ENCODE peak calls at places on chromosomes 7 and 10, in six cellular contexts. W, A, K, P, E and X are unnamed samples. For H3K27me3, the result is how much of the 10 kb centered on the place peaks cover.

GRCh38 chr7:4129481-4130122 is 552.5 kb upstream of the FOXK1 start:
- DNase-seq in W (no peak), A (no peak), K (peak), P (no peak), E (no peak), X (no peak)

GRCh38 chr10:128994598-128995143 is 472.4 kb upstream of the MGMT start:
- DNase-seq in W (no peak), A (no peak), K (no peak), P (no peak), E (no peak), X (no peak)

GRCh38 chr7:5523052-5523711 is 99.5 kb upstream of the TNRC18 start:
- DNase-seq in W (no peak), A (no peak), K (no peak), P (no peak), E (no peak), X (no peak)

GRCh38 chr7:94436018-94436604 is 41.4 kb downstream of the COL1A2 start:
- DNase-seq in W (peak), A (peak), K (peak), P (peak), E (peak), X (peak)

GRCh38 chr10:77649333-77650331 is 12.0 kb upstream of the KCNMA1 start:
- DNase-seq in W (no peak), A (no peak), K (no peak), P (peak), E (no peak), X (no peak)

GRCh38 chr7:95097851-95098250 is 190.5 kb downstream of the PPP1R9A start:
- DNase-seq in W (no peak), A (no peak), K (no peak), P (no peak), E (no peak), X (no peak)

GRCh38 chr10:86556933-86557649 is 35.5 kb upstream of the WAPL start:
- DNase-seq in W (no peak), A (no peak), K (no peak), P (no peak), E (no peak), X (no peak)

GRCh38 chr7:157555308-157555707 is 218.5 kb downstream of the DNAJB6 start:
- DNase-seq in W (no peak), A (no peak), K (no peak), P (peak), E (no peak), X (no peak)

GRCh38 chr7:42237891-42238531 is 1.0 kb upstream of the GLI3 start:
- DNase-seq in W (peak), A (no peak), K (no peak), P (no peak), E (no peak), X (no peak)

GRCh38 chr7:157033483-157034473 is 23.3 kb upstream of the MNX1 start:
- DNase-seq in W (no peak), A (no peak), K (no peak), P (no peak), E (no peak), X (no peak)

GRCh38 chr10:131636841-131637724 is 263.7 kb upstream of the PPP2R2D start:
- DNase-seq in W (no peak), A (no peak), K (no peak), P (no peak), E (no peak), X (no peak)

GRCh38 chr10:110036640-110037039 is 28.9 kb downstream of the ADD3 start:
- DNase-seq in W (no peak), A (peak), K (no peak), P (no peak), E (no peak), X (no peak)

GRCh38 chr10:49791100-49791499 is 29.0 kb upstream of the OGDHL start:
- DNase-seq in W (no peak), A (no peak), K (no peak), P (no peak), E (no peak), X (no peak)

GRCh38 chr10:11610855-11611247 is 599 bp downstream of the USP6NL start:
- DNase-seq in W (peak), A (no peak), K (no peak), P (no peak), E (no peak), X (no peak)

GRCh38 chr7:46315891-46316290 is 394.8 kb upstream of the IGFBP3 start:
- DNase-seq in W (no peak), A (no peak), K (no peak), P (no peak), E (no peak), X (no peak)

GRCh38 chr10:103254113-103254512 is 8.4 kb downstream of the RPEL1 start:
- DNase-seq in W (no peak), A (no peak), K (no peak), P (no peak), E (no peak), X (no peak)

GRCh38 chr10:127853868-127854768 is 38.6 kb downstream of the CLRN3 start:
- DNase-seq in W (peak), A (no peak), K (peak), P (peak), E (peak), X (peak)

GRCh38 chr10:123354521-123354920 is 200.3 kb downstream of the BUB3 start:
- DNase-seq in W (no peak), A (no peak), K (peak), P (no peak), E (no peak), X (no peak)
- TF ChIP-seq GABPA in W (no peak), A (no peak), K (no peak), P (no peak), E (no peak), X (no peak)

GRCh38 chr7:67907792-67908191 is 911.2 kb downstream of the TYW1 start:
- DNase-seq in W (no peak), A (no peak), K (no peak), P (no peak), E (no peak), X (no peak)
- TF ChIP-seq CTCF in W (no peak), A (no peak), K (no peak), P (no peak), E (no peak), X (no peak)

GRCh38 chr7:100957832-100958421 is 8.6 kb downstream of the MUC3A start:
- DNase-seq in W (peak), A (no peak), K (no peak), P (peak), E (no peak), X (no peak)
- H3K27me3 ChIP-seq in W (under half), A (under half), K (under half), P (under half), E (under half), X (under half)

DNA sequence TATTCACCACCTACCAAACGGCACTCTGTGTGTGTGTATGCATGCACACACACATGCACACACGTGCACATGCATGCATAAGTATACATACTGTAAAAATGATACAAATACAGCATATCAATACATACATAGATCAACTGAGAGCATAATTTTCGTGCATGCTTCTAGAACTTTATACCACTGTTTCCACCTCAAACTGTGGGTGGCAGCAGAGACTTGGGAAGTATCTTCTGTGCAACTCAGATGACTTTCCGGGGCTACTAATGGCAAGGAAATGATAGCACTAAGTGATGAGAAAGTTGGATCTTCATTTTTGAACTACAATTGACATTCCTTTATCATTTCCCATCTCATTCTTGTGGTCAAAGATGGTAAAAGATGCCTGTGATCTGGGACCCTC is 570.7 kb downstream of the REEP3 start:
- DNase-seq in W (no peak), A (no peak), K (peak), P (peak), E (no peak), X (no peak)
- TF ChIP-seq GABPA in W (no peak), A (no peak), K (no peak), P (no peak), E (no peak), X (no peak)

GRCh38 chr10:97714401-97715258 is 1.1 kb downstream of the MARVELD1 start:
- DNase-seq in W (peak), A (no peak), K (peak), P (no peak), E (no peak), X (peak)
- TF ChIP-seq CTCF in W (no peak), A (no peak), K (no peak), P (no peak), E (no peak), X (no peak)

DNA sequence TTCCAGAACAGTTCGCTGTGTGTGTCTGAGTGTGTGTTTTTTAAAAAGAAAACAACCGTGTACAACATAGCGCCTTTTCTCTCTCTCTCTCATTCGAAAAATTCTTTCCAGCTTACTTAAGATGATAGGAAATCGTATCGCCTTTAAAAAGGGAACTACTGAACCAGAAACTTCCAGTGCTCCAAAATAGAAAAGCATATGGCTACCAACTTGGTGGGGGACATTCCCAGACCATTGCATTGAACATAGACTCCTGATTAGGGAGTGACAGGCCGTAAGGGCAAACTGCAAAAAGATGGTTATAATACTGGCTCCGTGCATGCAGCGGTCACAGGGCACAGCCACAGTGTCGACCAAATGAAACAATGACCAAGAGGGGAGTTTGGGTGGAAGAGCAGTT is 94.4 kb upstream of the FGFR2 start:
- DNase-seq in W (no peak), A (no peak), K (no peak), P (no peak), E (no peak), X (no peak)
- H3K27me3 ChIP-seq in W (under half), A (under half), K (under half), P (under half), E (under half), X (under half)

GRCh38 chr10:54796876-54797275 is 4.2 kb downstream of the PCDH15 start:
- DNase-seq in W (no peak), A (no peak), K (no peak), P (no peak), E (no peak), X (no peak)

GRCh38 chr10:54799491-54799890 is 1.5 kb downstream of the PCDH15 start:
- DNase-seq in W (no peak), A (no peak), K (no peak), P (no peak), E (no peak), X (no peak)

GRCh38 chr10:54800677-54801480 is at the start of gene PCDH15:
- DNase-seq in W (no peak), A (peak), K (peak), P (peak), E (peak), X (no peak)

DNA sequence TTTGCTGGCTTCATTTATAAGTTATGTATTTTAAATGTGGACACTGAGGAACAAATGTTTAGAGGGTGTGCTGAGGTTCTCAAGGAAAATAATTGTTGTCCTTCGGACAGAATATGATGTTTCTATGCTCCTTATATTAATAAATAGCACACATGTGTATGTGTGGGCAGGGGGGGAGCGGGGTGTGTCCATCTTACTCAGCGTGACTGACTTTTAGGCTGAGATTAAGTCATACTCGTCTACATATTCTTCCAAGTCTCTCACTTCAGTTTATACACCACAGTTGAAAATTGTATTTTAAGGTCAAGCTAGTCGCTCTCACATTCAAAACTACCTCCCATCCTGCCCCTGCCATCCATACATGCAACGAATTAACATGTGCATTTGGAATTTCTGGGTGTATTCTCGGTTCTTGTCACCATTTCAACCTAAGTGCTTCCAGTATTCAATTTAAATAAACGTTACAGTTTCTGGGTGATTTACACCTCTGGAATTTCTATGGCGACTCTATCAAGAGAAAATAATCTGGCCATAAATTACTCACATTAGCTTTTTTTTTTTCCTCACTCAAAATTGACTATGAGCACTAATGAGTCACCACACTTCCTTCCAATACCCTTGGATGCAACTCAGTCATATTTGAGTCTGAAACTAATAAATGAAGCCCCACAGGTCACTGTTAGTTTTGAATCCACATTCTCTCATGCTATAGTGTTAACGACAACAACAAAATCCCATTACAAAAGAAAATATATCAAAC is 3.2 kb downstream of the PCDH15 start:
- DNase-seq in W (no peak), A (no peak), K (no peak), P (no peak), E (no peak), X (no peak)
- TF ChIP-seq GABPA in W (no peak), A (no peak), K (no peak), P (no peak), E (no peak), X (no peak)

DNA sequence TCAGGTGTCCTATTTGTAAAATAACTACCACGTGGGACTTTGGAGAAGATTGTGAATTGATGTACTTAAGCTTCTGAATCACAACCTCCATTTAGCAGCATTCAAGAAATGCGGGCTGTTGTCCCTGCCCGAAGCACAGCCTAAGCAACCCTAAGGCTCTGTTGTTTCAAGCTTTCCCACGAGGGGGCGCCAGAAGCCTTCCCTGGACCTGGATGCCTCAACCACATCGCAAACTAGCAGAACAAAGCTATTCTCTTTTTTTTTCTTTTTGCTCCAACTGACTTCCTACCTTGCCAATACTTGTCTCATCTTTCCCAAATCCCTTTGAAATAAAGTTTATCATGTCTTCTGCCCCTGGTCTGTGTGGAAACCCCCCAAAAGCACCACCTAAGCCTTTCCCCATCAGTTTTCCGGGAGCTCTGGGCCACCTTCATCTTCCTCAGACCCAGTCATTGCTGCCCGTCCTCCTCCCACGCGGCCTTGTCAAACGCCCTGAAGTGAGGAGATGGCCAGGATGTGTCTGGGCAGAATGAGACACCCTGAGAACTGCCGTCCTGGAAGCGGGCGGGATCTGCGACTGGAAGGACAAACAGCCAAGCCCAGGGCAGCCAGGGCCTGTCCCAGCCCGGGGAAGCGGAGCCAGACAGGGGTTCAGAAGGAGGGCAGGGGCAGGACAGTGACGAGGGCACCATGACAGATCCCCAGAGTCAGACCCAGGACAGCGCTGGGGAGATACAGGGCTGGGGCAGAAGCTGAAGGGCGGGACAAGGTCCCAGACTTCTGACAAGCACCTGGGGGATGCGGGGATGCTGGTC is 112.7 kb downstream of the SLIT1 start:
- DNase-seq in W (peak), A (peak), K (peak), P (peak), E (peak), X (peak)
- TF ChIP-seq CTCF in W (peak), A (peak), K (peak), P (peak), E (peak), X (peak)